ENCODE peak calls at places on chromosomes 6 and 20, in four cellular contexts. One of them, this sample, is unnamed.

GRCh38 chr20:25283221-25283951 is 35.5 kb downstream of the PYGB start:
- DNase-seq in hepatocyte: no peak
- DNase-seq in psoas muscle: peak; percentile 43
- DNase-seq in right lobe of liver: peak; percentile 38
- DNase-seq in this sample: peak; percentile 71

GRCh38 chr6:93398723-93399122 is 20.6 kb downstream of the EPHA7 start:
- DNase-seq in hepatocyte: no peak
- DNase-seq in psoas muscle: no peak
- DNase-seq in right lobe of liver: no peak
- DNase-seq in this sample: no peak

GRCh38 chr6:116450769-116451740 is 10.1 kb upstream of the CALHM6 start:
- DNase-seq in hepatocyte: no peak
- DNase-seq in psoas muscle: no peak
- DNase-seq in right lobe of liver: no peak
- DNase-seq in this sample: no peak

GRCh38 chr6:11366934-11367637 is 134.6 kb upstream of the NEDD9 start:
- DNase-seq in hepatocyte: no peak
- DNase-seq in psoas muscle: no peak
- DNase-seq in right lobe of liver: no peak
- DNase-seq in this sample: no peak

GRCh38 chr20:9172908-9173307 is 104.0 kb downstream of the PLCB4 start:
- DNase-seq in hepatocyte: no peak
- DNase-seq in psoas muscle: no peak
- DNase-seq in right lobe of liver: no peak
- DNase-seq in this sample: no peak

GRCh38 chr6:28648035-28648877 is 122.6 kb downstream of the GPX5 start:
- DNase-seq in hepatocyte: peak; percentile 81
- DNase-seq in psoas muscle: no peak
- DNase-seq in right lobe of liver: no peak
- DNase-seq in this sample: no peak

GRCh38 chr6:3291987-3292386 is 33.2 kb downstream of the PSMG4 start:
- DNase-seq in hepatocyte: no peak
- DNase-seq in psoas muscle: no peak
- DNase-seq in right lobe of liver: peak; percentile 30
- DNase-seq in this sample: no peak

GRCh38 chr6:24899647-24900325 is 36.0 kb downstream of the RIPOR2 start:
- DNase-seq in hepatocyte: no peak
- DNase-seq in psoas muscle: no peak
- DNase-seq in right lobe of liver: no peak
- DNase-seq in this sample: no peak

GRCh38 chr20:37948956-37949355 is 46.0 kb downstream of the VSTM2L start:
- DNase-seq in hepatocyte: no peak
- DNase-seq in psoas muscle: no peak
- DNase-seq in right lobe of liver: no peak
- DNase-seq in this sample: no peak

GRCh38 chr6:12849420-12850200 is 133.0 kb downstream of the PHACTR1 start:
- DNase-seq in hepatocyte: no peak
- DNase-seq in psoas muscle: no peak
- DNase-seq in right lobe of liver: no peak
- DNase-seq in this sample: no peak

GRCh38 chr6:158059108-158059507 is 77.4 kb downstream of the SYNJ2 start:
- DNase-seq in hepatocyte: no peak
- DNase-seq in psoas muscle: no peak
- DNase-seq in right lobe of liver: no peak
- DNase-seq in this sample: peak; percentile 53

GRCh38 chr6:158061361-158061708 is 79.7 kb downstream of the SYNJ2 start:
- DNase-seq in hepatocyte: no peak
- DNase-seq in psoas muscle: no peak
- DNase-seq in right lobe of liver: no peak
- DNase-seq in this sample: peak; percentile 73

GRCh38 chr6:158060447-158061360 is 79.0 kb downstream of the SYNJ2 start:
- DNase-seq in hepatocyte: peak; percentile 70
- DNase-seq in psoas muscle: peak; percentile 98
- DNase-seq in right lobe of liver: peak; percentile 76
- DNase-seq in this sample: peak; percentile 95

GRCh38 chr6:158063736-158064135 is 82.1 kb downstream of the SYNJ2 start:
- DNase-seq in hepatocyte: no peak
- DNase-seq in psoas muscle: no peak
- DNase-seq in right lobe of liver: no peak
- DNase-seq in this sample: peak; percentile 43

GRCh38 chr6:158061709-158062461 is 80.2 kb downstream of the SYNJ2 start:
- DNase-seq in hepatocyte: no peak
- DNase-seq in psoas muscle: no peak
- DNase-seq in right lobe of liver: no peak
- DNase-seq in this sample: peak; percentile 65
- H3K27ac ChIP-seq in hepatocyte: no peak overlapping the region
- H3K27ac ChIP-seq in psoas muscle: peak overlapping the region; percentile 82
- H3K27ac ChIP-seq in right lobe of liver: no peak overlapping the region
- H3K27ac ChIP-seq in this sample: no peak overlapping the region

DNA sequence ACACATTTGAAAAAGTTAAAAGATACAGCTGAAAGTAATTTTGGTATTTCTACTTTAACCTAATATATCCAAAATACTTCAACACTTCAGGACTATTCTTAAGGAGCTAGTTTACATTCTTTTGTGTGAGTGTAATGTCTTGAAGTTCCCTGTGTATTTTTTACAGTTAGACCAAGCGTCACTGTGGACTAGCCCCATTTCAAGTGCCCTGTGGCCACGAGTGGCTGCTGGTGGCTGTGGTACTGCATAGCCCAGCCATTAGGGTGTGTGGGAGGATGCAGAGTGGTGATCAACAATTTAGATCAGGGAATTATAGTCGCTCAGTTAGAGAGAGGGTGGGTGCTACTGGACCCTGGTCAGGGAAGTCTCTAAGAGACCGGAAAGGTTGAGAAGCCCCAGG is 878 bp upstream of the CST5 start:
- DNase-seq in hepatocyte: no peak
- DNase-seq in psoas muscle: no peak
- DNase-seq in right lobe of liver: no peak
- DNase-seq in this sample: no peak
- H3K27ac ChIP-seq in hepatocyte: no peak overlapping the region
- H3K27ac ChIP-seq in psoas muscle: no peak overlapping the region
- H3K27ac ChIP-seq in right lobe of liver: no peak overlapping the region
- H3K27ac ChIP-seq in this sample: no peak overlapping the region

DNA sequence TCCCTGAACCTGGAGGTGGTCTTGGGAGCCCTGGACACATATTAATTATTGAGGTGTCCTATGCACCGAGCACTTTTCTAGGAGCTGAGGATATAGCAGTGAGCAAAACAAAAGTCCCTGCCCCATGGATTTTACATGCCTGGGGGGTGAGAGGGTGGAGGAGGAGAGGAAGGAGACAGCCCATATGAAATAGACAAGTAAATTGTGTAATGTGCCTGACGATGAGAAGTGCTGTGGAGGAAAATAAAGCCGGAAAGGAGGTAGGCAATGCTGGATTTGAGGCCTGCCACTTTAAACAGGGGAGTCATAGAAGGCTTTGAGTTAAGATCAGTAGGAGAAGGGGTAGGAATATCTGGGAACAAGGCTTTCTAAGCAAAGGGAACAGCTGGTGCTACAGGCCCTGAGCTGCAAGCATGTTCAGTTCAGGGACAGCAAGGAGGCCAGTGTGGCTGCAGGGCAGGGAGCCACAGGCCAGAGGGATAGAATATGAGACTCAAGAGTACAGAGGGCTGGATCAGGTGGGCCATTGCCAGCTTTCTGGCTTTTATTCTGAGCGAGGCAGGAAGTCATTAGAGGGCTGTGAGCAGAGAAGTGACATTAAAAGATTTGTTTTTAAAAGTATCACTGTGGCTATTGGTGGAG is 19.1 kb upstream of the MYLIP start:
- DNase-seq in hepatocyte: no peak
- DNase-seq in psoas muscle: peak; percentile 79
- DNase-seq in right lobe of liver: no peak
- DNase-seq in this sample: no peak
- H3K27ac ChIP-seq in hepatocyte: peak overlapping the region; percentile 75
- H3K27ac ChIP-seq in psoas muscle: peak overlapping the region; percentile 82
- H3K27ac ChIP-seq in right lobe of liver: no peak overlapping the region
- H3K27ac ChIP-seq in this sample: peak overlapping the region; percentile 38

GRCh38 chr6:89599727-89600126 is 38.8 kb downstream of the LYRM2 start:
- DNase-seq in hepatocyte: no peak
- DNase-seq in psoas muscle: no peak
- DNase-seq in right lobe of liver: no peak
- DNase-seq in this sample: peak; percentile 77

GRCh38 chr6:89596484-89596883 is 42.1 kb downstream of the LYRM2 start:
- DNase-seq in hepatocyte: no peak
- DNase-seq in psoas muscle: no peak
- DNase-seq in right lobe of liver: no peak
- DNase-seq in this sample: no peak

GRCh38 chr6:89597988-89598387 is 40.6 kb downstream of the LYRM2 start:
- DNase-seq in hepatocyte: peak; percentile 76
- DNase-seq in psoas muscle: no peak
- DNase-seq in right lobe of liver: no peak
- DNase-seq in this sample: no peak

GRCh38 chr6:89596056-89596455 is 42.5 kb downstream of the LYRM2 start:
- DNase-seq in hepatocyte: no peak
- DNase-seq in psoas muscle: no peak
- DNase-seq in right lobe of liver: no peak
- DNase-seq in this sample: no peak

GRCh38 chr6:89597372-89597771 is 41.2 kb downstream of the LYRM2 start:
- DNase-seq in hepatocyte: no peak
- DNase-seq in psoas muscle: no peak
- DNase-seq in right lobe of liver: no peak
- DNase-seq in this sample: no peak
- H3K27ac ChIP-seq in hepatocyte: no peak overlapping the region
- H3K27ac ChIP-seq in psoas muscle: no peak overlapping the region
- H3K27ac ChIP-seq in right lobe of liver: no peak overlapping the region
- H3K27ac ChIP-seq in this sample: no peak overlapping the region

GRCh38 chr20:51960004-51960403 is 157.7 kb upstream of the SALL4 start:
- DNase-seq in hepatocyte: no peak
- DNase-seq in psoas muscle: no peak
- DNase-seq in right lobe of liver: no peak
- DNase-seq in this sample: no peak

GRCh38 chr20:51958099-51958498 is 155.8 kb upstream of the SALL4 start:
- DNase-seq in hepatocyte: no peak
- DNase-seq in psoas muscle: no peak
- DNase-seq in right lobe of liver: no peak
- DNase-seq in this sample: no peak

GRCh38 chr20:51961964-51962761 is 159.8 kb upstream of the SALL4 start:
- DNase-seq in hepatocyte: no peak
- DNase-seq in psoas muscle: no peak
- DNase-seq in right lobe of liver: no peak
- DNase-seq in this sample: no peak

GRCh38 chr20:51955756-51956155 is 153.4 kb upstream of the SALL4 start:
- DNase-seq in hepatocyte: no peak
- DNase-seq in psoas muscle: no peak
- DNase-seq in right lobe of liver: no peak
- DNase-seq in this sample: no peak

GRCh38 chr20:51958636-51959542 is 156.6 kb upstream of the SALL4 start:
- DNase-seq in hepatocyte: no peak
- DNase-seq in psoas muscle: no peak
- DNase-seq in right lobe of liver: no peak
- DNase-seq in this sample: no peak
- H3K27ac ChIP-seq in hepatocyte: no peak overlapping the region
- H3K27ac ChIP-seq in psoas muscle: no peak overlapping the region
- H3K27ac ChIP-seq in right lobe of liver: no peak overlapping the region
- H3K27ac ChIP-seq in this sample: no peak overlapping the region

DNA sequence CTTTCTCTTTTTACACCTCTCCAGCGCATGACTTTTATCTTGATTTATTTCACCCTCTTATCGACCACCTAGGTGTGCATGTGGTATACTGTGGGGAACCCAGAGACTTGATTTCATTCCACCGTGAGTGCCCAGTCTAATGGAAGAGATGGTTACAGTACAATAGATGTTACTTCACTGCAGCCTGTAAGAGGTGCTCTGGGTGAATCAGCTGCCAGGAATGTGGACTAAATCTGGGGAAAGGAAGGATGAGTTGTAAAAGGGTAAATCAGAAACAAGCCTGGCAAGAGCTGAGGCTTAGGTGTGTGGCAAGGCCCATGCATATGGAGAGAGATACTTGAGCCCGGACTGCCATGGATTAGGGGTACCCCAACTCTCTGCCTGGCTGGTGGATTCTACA is 7.4 kb downstream of the STK35 start:
- DNase-seq in hepatocyte: peak; percentile 42
- DNase-seq in psoas muscle: no peak
- DNase-seq in right lobe of liver: no peak
- DNase-seq in this sample: no peak
- H3K27ac ChIP-seq in hepatocyte: peak overlapping the region; percentile 22
- H3K27ac ChIP-seq in psoas muscle: peak overlapping the region; percentile 40
- H3K27ac ChIP-seq in right lobe of liver: no peak overlapping the region
- H3K27ac ChIP-seq in this sample: no peak overlapping the region